ENCODE peak calls at places on chromosomes 1 and 21, in seven cellular contexts. Y is posterior cingulate gyrus; A is COR-L47; B is stimulated activated CD4-positive, alpha-beta T cell treated with anti-CD3 and anti-CD28 coated beads, Interleukin-4, amount 100 ng/mL, for 24 hours; V is SK-N-MC; W is T-helper 2 cell; U is NCI-H774. M is an unnamed sample.

GRCh38 chr21:43005635-43006034 is 31.3 kb downstream of the PKNOX1 start:
- DNase-seq in A (no peak), B (no peak), Y (no peak), U (no peak), W (no peak), V (no peak), M (no peak)

GRCh38 chr1:193338194-193338593 is 151.8 kb upstream of the B3GALT2 start:
- DNase-seq in A (peak), Y (no peak), V (no peak), B (no peak), W (no peak), U (no peak), M (no peak)

GRCh38 chr1:193580419-193580818 is 394.0 kb upstream of the B3GALT2 start:
- DNase-seq in B (no peak), U (no peak), Y (no peak), A (no peak), W (no peak), V (no peak), M (no peak)

GRCh38 chr1:153663211-153663610 is 4.7 kb downstream of the SNAPIN start:
- DNase-seq in Y (peak), V (no peak), B (no peak), U (no peak), A (no peak), W (no peak), M (peak)

GRCh38 chr1:204506969-204507316 is 9.3 kb upstream of the MDM4 start:
- DNase-seq in W (peak), Y (peak), A (peak), V (peak), U (peak), B (peak), M (peak)

GRCh38 chr1:202105571-202106339 is 17.0 kb upstream of the GPR37L1 start:
- DNase-seq in W (no peak), U (peak), B (no peak), A (no peak), V (no peak), Y (no peak), M (no peak)

GRCh38 chr1:159341736-159342135 is 39.6 kb downstream of the FCER1A start:
- DNase-seq in A (no peak), Y (no peak), V (no peak), B (no peak), U (no peak), W (no peak), M (no peak)

GRCh38 chr1:228751360-228752098 is 16.2 kb downstream of the RHOU start:
- DNase-seq in B (no peak), W (no peak), Y (no peak), V (no peak), U (no peak), A (no peak), M (peak)

GRCh38 chr1:182841368-182841988 is 2.3 kb downstream of the DHX9 start:
- DNase-seq in B (no peak), U (no peak), V (no peak), Y (no peak), A (no peak), W (no peak), M (no peak)

GRCh38 chr1:87706198-87706597 is 377.5 kb downstream of the LMO4 start:
- DNase-seq in V (no peak), U (no peak), Y (no peak), B (no peak), W (no peak), A (no peak), M (no peak)

GRCh38 chr21:37032293-37032692 is 25.8 kb downstream of the RIPPLY3 start:
- DNase-seq in W (no peak), U (no peak), A (no peak), V (no peak), B (no peak), Y (no peak), M (no peak)

GRCh38 chr1:112304151-112304550 is 91.9 kb upstream of the CTTNBP2NL start:
- DNase-seq in W (no peak), Y (no peak), A (no peak), B (no peak), U (no peak), V (no peak), M (no peak)

GRCh38 chr1:43590389-43590788 is 59.6 kb upstream of the KDM4A start:
- DNase-seq in V (no peak), U (no peak), W (no peak), B (no peak), A (no peak), Y (no peak), M (no peak)

GRCh38 chr1:47533176-47534039 is 95.6 kb downstream of the FOXD2 start:
- DNase-seq in Y (no peak), V (peak), U (no peak), B (no peak), A (no peak), W (no peak), M (peak)

GRCh38 chr1:14681182-14681581 is 82.7 kb downstream of the KAZN start:
- DNase-seq in B (no peak), Y (no peak), U (no peak), W (no peak), V (no peak), A (no peak), M (no peak)

GRCh38 chr1:234961468-234962339 is 166.9 kb downstream of the TOMM20 start:
- DNase-seq in U (no peak), A (no peak), Y (no peak), W (no peak), V (no peak), B (no peak), M (peak)

GRCh38 chr1:171934664-171935063 is 93.4 kb downstream of the DNM3 start:
- DNase-seq in W (no peak), A (no peak), V (no peak), U (no peak), Y (no peak), B (no peak), M (no peak)

GRCh38 chr1:32066489-32066873 is 6.3 kb upstream of the TMEM39B start:
- DNase-seq in Y (no peak), W (no peak), U (no peak), V (no peak), A (no peak), B (no peak), M (peak)

GRCh38 chr1:178886551-178886950 is 15.7 kb upstream of the ANGPTL1 start:
- DNase-seq in A (no peak), V (no peak), W (no peak), B (no peak), U (no peak), Y (no peak), M (no peak)

GRCh38 chr1:185632659-185633428 is 101.3 kb upstream of the HMCN1 start:
- DNase-seq in A (no peak), Y (no peak), U (no peak), B (no peak), V (no peak), W (no peak), M (no peak)

GRCh38 chr1:23555225-23555801 is 4.0 kb downstream of the ID3 start:
- DNase-seq in W (no peak), U (no peak), A (peak), V (no peak), Y (no peak), B (no peak), M (no peak)

GRCh38 chr1:216055004-216055403 is 368.2 kb downstream of the USH2A start:
- DNase-seq in B (no peak), Y (no peak), W (no peak), A (no peak), V (no peak), U (no peak), M (no peak)

GRCh38 chr1:93013311-93014091 is 52.2 kb upstream of the DIPK1A start:
- DNase-seq in Y (no peak), V (no peak), U (no peak), A (no peak), B (no peak), W (no peak), M (no peak)

GRCh38 chr1:29830383-29830782 is 594.1 kb downstream of the PTPRU start:
- DNase-seq in Y (no peak), V (no peak), B (no peak), U (no peak), A (no peak), W (no peak), M (no peak)

GRCh38 chr21:43981151-43981870 is 30.8 kb upstream of the TRAPPC10 start:
- DNase-seq in A (no peak), W (no peak), B (no peak), Y (no peak), U (no peak), V (no peak), M (no peak)

GRCh38 chr1:162939035-162939434 is 78.1 kb upstream of the CCDC190 start:
- DNase-seq in B (no peak), W (no peak), V (no peak), A (no peak), Y (no peak), U (no peak), M (no peak)

GRCh38 chr1:117095237-117095636 is 26.3 kb downstream of the TRIM45 start:
- DNase-seq in Y (no peak), W (no peak), B (no peak), V (no peak), A (no peak), U (no peak), M (no peak)

GRCh38 chr1:243605604-243606003 is 244.4 kb downstream of the AKT3 start:
- DNase-seq in W (no peak), A (no peak), U (no peak), V (no peak), Y (no peak), B (no peak), M (no peak)

GRCh38 chr1:207752456-207753132 is 740 bp downstream of the CD46 start:
- DNase-seq in Y (no peak), A (peak), U (peak), V (no peak), B (peak), W (no peak), M (peak)

M was measured in activated CD4-positive, alpha-beta memory T cell treated with anti-CD3 and anti-CD28 coated beads for 36 hours.